ENCODE peak calls at places on chromosomes 16 and 17, in six cellular contexts. One of them, this sample, is unnamed.

GRCh38 chr16:10113248-10113647 is 69.0 kb downstream of the GRIN2A start:
- DNase-seq in stimulated activated CD8-positive, alpha-beta memory T cell treated with anti-CD3 and anti-CD28 coated beads, Interleukin-7, amount 100 ng/mL, for 1 hour: no peak
- DNase-seq in activated CD4-positive, alpha-beta T cell treated with anti-CD3 and anti-CD28 coated beads for 4 hours: no peak
- DNase-seq in NK-92 treated with Interleukin-12 subunit alpha and Interleukin-12 subunit beta, amount 100 ng/mL, for 24 hours: no peak
- DNase-seq in H7: no peak
- DNase-seq in OCI-LY7: no peak
- DNase-seq in this sample: no peak

GRCh38 chr16:11183035-11183812 is 72.8 kb downstream of the SOCS1 start:
- DNase-seq in activated CD4-positive, alpha-beta T cell treated with anti-CD3 and anti-CD28 coated beads for 4 hours: no peak
- DNase-seq in NK-92 treated with Interleukin-12 subunit alpha and Interleukin-12 subunit beta, amount 100 ng/mL, for 24 hours: no peak
- DNase-seq in OCI-LY7: no peak
- DNase-seq in H7: peak; percentile 90
- DNase-seq in stimulated activated CD8-positive, alpha-beta memory T cell treated with anti-CD3 and anti-CD28 coated beads, Interleukin-7, amount 100 ng/mL, for 1 hour: no peak
- DNase-seq in this sample: no peak

GRCh38 chr16:47732122-47732805 is 271.1 kb downstream of the PHKB start:
- DNase-seq in stimulated activated CD8-positive, alpha-beta memory T cell treated with anti-CD3 and anti-CD28 coated beads, Interleukin-7, amount 100 ng/mL, for 1 hour: no peak
- DNase-seq in activated CD4-positive, alpha-beta T cell treated with anti-CD3 and anti-CD28 coated beads for 4 hours: no peak
- DNase-seq in H7: no peak
- DNase-seq in OCI-LY7: no peak
- DNase-seq in NK-92 treated with Interleukin-12 subunit alpha and Interleukin-12 subunit beta, amount 100 ng/mL, for 24 hours: peak; percentile 40
- DNase-seq in this sample: peak; percentile 51

GRCh38 chr17:36978810-36979584 is 30.2 kb downstream of the AATF start:
- DNase-seq in NK-92 treated with Interleukin-12 subunit alpha and Interleukin-12 subunit beta, amount 100 ng/mL, for 24 hours: no peak
- DNase-seq in stimulated activated CD8-positive, alpha-beta memory T cell treated with anti-CD3 and anti-CD28 coated beads, Interleukin-7, amount 100 ng/mL, for 1 hour: no peak
- DNase-seq in H7: no peak
- DNase-seq in activated CD4-positive, alpha-beta T cell treated with anti-CD3 and anti-CD28 coated beads for 4 hours: no peak
- DNase-seq in OCI-LY7: no peak
- DNase-seq in this sample: no peak

GRCh38 chr16:62034236-62035114 is 1.8 kb downstream of the CDH8 start:
- DNase-seq in activated CD4-positive, alpha-beta T cell treated with anti-CD3 and anti-CD28 coated beads for 4 hours: no peak
- DNase-seq in OCI-LY7: no peak
- DNase-seq in H7: peak; percentile 25
- DNase-seq in stimulated activated CD8-positive, alpha-beta memory T cell treated with anti-CD3 and anti-CD28 coated beads, Interleukin-7, amount 100 ng/mL, for 1 hour: no peak
- DNase-seq in NK-92 treated with Interleukin-12 subunit alpha and Interleukin-12 subunit beta, amount 100 ng/mL, for 24 hours: no peak
- DNase-seq in this sample: no peak

GRCh38 chr17:80646328-80646727 is 101.7 kb downstream of the RPTOR start:
- DNase-seq in OCI-LY7: no peak
- DNase-seq in H7: no peak
- DNase-seq in NK-92 treated with Interleukin-12 subunit alpha and Interleukin-12 subunit beta, amount 100 ng/mL, for 24 hours: no peak
- DNase-seq in activated CD4-positive, alpha-beta T cell treated with anti-CD3 and anti-CD28 coated beads for 4 hours: no peak
- DNase-seq in stimulated activated CD8-positive, alpha-beta memory T cell treated with anti-CD3 and anti-CD28 coated beads, Interleukin-7, amount 100 ng/mL, for 1 hour: no peak
- DNase-seq in this sample: no peak

GRCh38 chr17:48841395-48841831 is 10.6 kb downstream of the CALCOCO2 start:
- DNase-seq in activated CD4-positive, alpha-beta T cell treated with anti-CD3 and anti-CD28 coated beads for 4 hours: no peak
- DNase-seq in H7: no peak
- DNase-seq in OCI-LY7: peak; percentile 26
- DNase-seq in NK-92 treated with Interleukin-12 subunit alpha and Interleukin-12 subunit beta, amount 100 ng/mL, for 24 hours: no peak
- DNase-seq in stimulated activated CD8-positive, alpha-beta memory T cell treated with anti-CD3 and anti-CD28 coated beads, Interleukin-7, amount 100 ng/mL, for 1 hour: no peak
- DNase-seq in this sample: no peak

GRCh38 chr17:76946772-76947135 is 78.5 kb downstream of the MGAT5B start:
- DNase-seq in activated CD4-positive, alpha-beta T cell treated with anti-CD3 and anti-CD28 coated beads for 4 hours: no peak
- DNase-seq in OCI-LY7: no peak
- DNase-seq in stimulated activated CD8-positive, alpha-beta memory T cell treated with anti-CD3 and anti-CD28 coated beads, Interleukin-7, amount 100 ng/mL, for 1 hour: no peak
- DNase-seq in H7: peak; percentile 51
- DNase-seq in NK-92 treated with Interleukin-12 subunit alpha and Interleukin-12 subunit beta, amount 100 ng/mL, for 24 hours: no peak
- DNase-seq in this sample: no peak

GRCh38 chr16:31242197-31242596 is 17.6 kb upstream of the ITGAM start:
- DNase-seq in NK-92 treated with Interleukin-12 subunit alpha and Interleukin-12 subunit beta, amount 100 ng/mL, for 24 hours: no peak
- DNase-seq in OCI-LY7: no peak
- DNase-seq in activated CD4-positive, alpha-beta T cell treated with anti-CD3 and anti-CD28 coated beads for 4 hours: no peak
- DNase-seq in stimulated activated CD8-positive, alpha-beta memory T cell treated with anti-CD3 and anti-CD28 coated beads, Interleukin-7, amount 100 ng/mL, for 1 hour: no peak
- DNase-seq in H7: no peak
- DNase-seq in this sample: no peak

GRCh38 chr16:53984936-53985335 is 281.0 kb downstream of the FTO start:
- DNase-seq in H7: no peak
- DNase-seq in stimulated activated CD8-positive, alpha-beta memory T cell treated with anti-CD3 and anti-CD28 coated beads, Interleukin-7, amount 100 ng/mL, for 1 hour: no peak
- DNase-seq in NK-92 treated with Interleukin-12 subunit alpha and Interleukin-12 subunit beta, amount 100 ng/mL, for 24 hours: no peak
- DNase-seq in OCI-LY7: no peak
- DNase-seq in activated CD4-positive, alpha-beta T cell treated with anti-CD3 and anti-CD28 coated beads for 4 hours: no peak
- DNase-seq in this sample: no peak

GRCh38 chr16:53509906-53510703 is 7.1 kb upstream of the AKTIP start:
- DNase-seq in activated CD4-positive, alpha-beta T cell treated with anti-CD3 and anti-CD28 coated beads for 4 hours: peak; percentile 50
- DNase-seq in NK-92 treated with Interleukin-12 subunit alpha and Interleukin-12 subunit beta, amount 100 ng/mL, for 24 hours: peak; percentile 7
- DNase-seq in OCI-LY7: peak; percentile 60
- DNase-seq in H7: peak; percentile 83
- DNase-seq in stimulated activated CD8-positive, alpha-beta memory T cell treated with anti-CD3 and anti-CD28 coated beads, Interleukin-7, amount 100 ng/mL, for 1 hour: no peak
- DNase-seq in this sample: peak; percentile 70

GRCh38 chr17:8079291-8080207 is 8.0 kb downstream of the ALOX12B start:
- DNase-seq in H7: peak; percentile 98
- DNase-seq in stimulated activated CD8-positive, alpha-beta memory T cell treated with anti-CD3 and anti-CD28 coated beads, Interleukin-7, amount 100 ng/mL, for 1 hour: peak; percentile 50
- DNase-seq in NK-92 treated with Interleukin-12 subunit alpha and Interleukin-12 subunit beta, amount 100 ng/mL, for 24 hours: peak; percentile 64
- DNase-seq in OCI-LY7: peak; percentile 90
- DNase-seq in activated CD4-positive, alpha-beta T cell treated with anti-CD3 and anti-CD28 coated beads for 4 hours: peak; percentile 75
- DNase-seq in this sample: peak; percentile 90

GRCh38 chr17:71872843-71873242 is 248.0 kb upstream of the SOX9 start:
- DNase-seq in activated CD4-positive, alpha-beta T cell treated with anti-CD3 and anti-CD28 coated beads for 4 hours: no peak
- DNase-seq in OCI-LY7: no peak
- DNase-seq in NK-92 treated with Interleukin-12 subunit alpha and Interleukin-12 subunit beta, amount 100 ng/mL, for 24 hours: no peak
- DNase-seq in stimulated activated CD8-positive, alpha-beta memory T cell treated with anti-CD3 and anti-CD28 coated beads, Interleukin-7, amount 100 ng/mL, for 1 hour: no peak
- DNase-seq in H7: no peak
- DNase-seq in this sample: no peak

GRCh38 chr17:81365148-81365600 is 30.1 kb upstream of the BAHCC1 start:
- DNase-seq in stimulated activated CD8-positive, alpha-beta memory T cell treated with anti-CD3 and anti-CD28 coated beads, Interleukin-7, amount 100 ng/mL, for 1 hour: no peak
- DNase-seq in OCI-LY7: no peak
- DNase-seq in NK-92 treated with Interleukin-12 subunit alpha and Interleukin-12 subunit beta, amount 100 ng/mL, for 24 hours: no peak
- DNase-seq in H7: peak; percentile 89
- DNase-seq in activated CD4-positive, alpha-beta T cell treated with anti-CD3 and anti-CD28 coated beads for 4 hours: no peak
- DNase-seq in this sample: no peak

GRCh38 chr17:49624896-49625295 is 49.2 kb downstream of the NXPH3 start:
- DNase-seq in NK-92 treated with Interleukin-12 subunit alpha and Interleukin-12 subunit beta, amount 100 ng/mL, for 24 hours: no peak
- DNase-seq in OCI-LY7: no peak
- DNase-seq in stimulated activated CD8-positive, alpha-beta memory T cell treated with anti-CD3 and anti-CD28 coated beads, Interleukin-7, amount 100 ng/mL, for 1 hour: no peak
- DNase-seq in H7: no peak
- DNase-seq in activated CD4-positive, alpha-beta T cell treated with anti-CD3 and anti-CD28 coated beads for 4 hours: no peak
- DNase-seq in this sample: no peak

GRCh38 chr16:80350066-80350465 is 190.7 kb upstream of the DYNLRB2 start:
- DNase-seq in H7: no peak
- DNase-seq in stimulated activated CD8-positive, alpha-beta memory T cell treated with anti-CD3 and anti-CD28 coated beads, Interleukin-7, amount 100 ng/mL, for 1 hour: no peak
- DNase-seq in NK-92 treated with Interleukin-12 subunit alpha and Interleukin-12 subunit beta, amount 100 ng/mL, for 24 hours: no peak
- DNase-seq in OCI-LY7: no peak
- DNase-seq in activated CD4-positive, alpha-beta T cell treated with anti-CD3 and anti-CD28 coated beads for 4 hours: no peak
- DNase-seq in this sample: no peak

GRCh38 chr17:43578352-43578698 is 32.2 kb upstream of the ETV4 start:
- DNase-seq in OCI-LY7: no peak
- DNase-seq in activated CD4-positive, alpha-beta T cell treated with anti-CD3 and anti-CD28 coated beads for 4 hours: no peak
- DNase-seq in H7: no peak
- DNase-seq in stimulated activated CD8-positive, alpha-beta memory T cell treated with anti-CD3 and anti-CD28 coated beads, Interleukin-7, amount 100 ng/mL, for 1 hour: no peak
- DNase-seq in NK-92 treated with Interleukin-12 subunit alpha and Interleukin-12 subunit beta, amount 100 ng/mL, for 24 hours: no peak
- DNase-seq in this sample: no peak

GRCh38 chr17:67123692-67124091 is 79.3 kb downstream of the CACNG1 start:
- DNase-seq in activated CD4-positive, alpha-beta T cell treated with anti-CD3 and anti-CD28 coated beads for 4 hours: no peak
- DNase-seq in NK-92 treated with Interleukin-12 subunit alpha and Interleukin-12 subunit beta, amount 100 ng/mL, for 24 hours: no peak
- DNase-seq in OCI-LY7: no peak
- DNase-seq in stimulated activated CD8-positive, alpha-beta memory T cell treated with anti-CD3 and anti-CD28 coated beads, Interleukin-7, amount 100 ng/mL, for 1 hour: no peak
- DNase-seq in H7: no peak
- DNase-seq in this sample: no peak

GRCh38 chr17:59466943-59467801 is 98.2 kb upstream of the DHX40 start:
- DNase-seq in NK-92 treated with Interleukin-12 subunit alpha and Interleukin-12 subunit beta, amount 100 ng/mL, for 24 hours: no peak
- DNase-seq in stimulated activated CD8-positive, alpha-beta memory T cell treated with anti-CD3 and anti-CD28 coated beads, Interleukin-7, amount 100 ng/mL, for 1 hour: no peak
- DNase-seq in H7: no peak
- DNase-seq in activated CD4-positive, alpha-beta T cell treated with anti-CD3 and anti-CD28 coated beads for 4 hours: no peak
- DNase-seq in OCI-LY7: no peak
- DNase-seq in this sample: no peak

GRCh38 chr17:74305865-74306654 is 20.0 kb upstream of the KIF19 start:
- DNase-seq in NK-92 treated with Interleukin-12 subunit alpha and Interleukin-12 subunit beta, amount 100 ng/mL, for 24 hours: peak; percentile 41
- DNase-seq in stimulated activated CD8-positive, alpha-beta memory T cell treated with anti-CD3 and anti-CD28 coated beads, Interleukin-7, amount 100 ng/mL, for 1 hour: no peak
- DNase-seq in OCI-LY7: no peak
- DNase-seq in activated CD4-positive, alpha-beta T cell treated with anti-CD3 and anti-CD28 coated beads for 4 hours: no peak
- DNase-seq in H7: no peak
- DNase-seq in this sample: no peak

GRCh38 chr16:69830534-69831211 is 68.5 kb downstream of the WWP2 start:
- DNase-seq in activated CD4-positive, alpha-beta T cell treated with anti-CD3 and anti-CD28 coated beads for 4 hours: no peak
- DNase-seq in OCI-LY7: no peak
- DNase-seq in H7: no peak
- DNase-seq in stimulated activated CD8-positive, alpha-beta memory T cell treated with anti-CD3 and anti-CD28 coated beads, Interleukin-7, amount 100 ng/mL, for 1 hour: no peak
- DNase-seq in NK-92 treated with Interleukin-12 subunit alpha and Interleukin-12 subunit beta, amount 100 ng/mL, for 24 hours: no peak
- DNase-seq in this sample: no peak

GRCh38 chr17:16215965-16216316 is 607 bp upstream of the NCOR1 start:
- DNase-seq in stimulated activated CD8-positive, alpha-beta memory T cell treated with anti-CD3 and anti-CD28 coated beads, Interleukin-7, amount 100 ng/mL, for 1 hour: no peak
- DNase-seq in OCI-LY7: peak; percentile 83
- DNase-seq in NK-92 treated with Interleukin-12 subunit alpha and Interleukin-12 subunit beta, amount 100 ng/mL, for 24 hours: no peak
- DNase-seq in H7: peak; percentile 74
- DNase-seq in activated CD4-positive, alpha-beta T cell treated with anti-CD3 and anti-CD28 coated beads for 4 hours: no peak
- DNase-seq in this sample: no peak

GRCh38 chr16:22262460-22262859 is 34.7 kb upstream of the POLR3E start:
- DNase-seq in OCI-LY7: no peak
- DNase-seq in H7: no peak
- DNase-seq in activated CD4-positive, alpha-beta T cell treated with anti-CD3 and anti-CD28 coated beads for 4 hours: no peak
- DNase-seq in NK-92 treated with Interleukin-12 subunit alpha and Interleukin-12 subunit beta, amount 100 ng/mL, for 24 hours: no peak
- DNase-seq in stimulated activated CD8-positive, alpha-beta memory T cell treated with anti-CD3 and anti-CD28 coated beads, Interleukin-7, amount 100 ng/mL, for 1 hour: no peak
- DNase-seq in this sample: no peak

GRCh38 chr16:63613701-63614100 is 1508.2 kb downstream of the CDH11 start:
- DNase-seq in OCI-LY7: no peak
- DNase-seq in H7: no peak
- DNase-seq in stimulated activated CD8-positive, alpha-beta memory T cell treated with anti-CD3 and anti-CD28 coated beads, Interleukin-7, amount 100 ng/mL, for 1 hour: no peak
- DNase-seq in NK-92 treated with Interleukin-12 subunit alpha and Interleukin-12 subunit beta, amount 100 ng/mL, for 24 hours: no peak
- DNase-seq in activated CD4-positive, alpha-beta T cell treated with anti-CD3 and anti-CD28 coated beads for 4 hours: no peak
- DNase-seq in this sample: no peak

GRCh38 chr16:84692451-84692850 is 7.3 kb upstream of the USP10 start:
- DNase-seq in H7: no peak
- DNase-seq in activated CD4-positive, alpha-beta T cell treated with anti-CD3 and anti-CD28 coated beads for 4 hours: no peak
- DNase-seq in OCI-LY7: no peak
- DNase-seq in stimulated activated CD8-positive, alpha-beta memory T cell treated with anti-CD3 and anti-CD28 coated beads, Interleukin-7, amount 100 ng/mL, for 1 hour: no peak
- DNase-seq in NK-92 treated with Interleukin-12 subunit alpha and Interleukin-12 subunit beta, amount 100 ng/mL, for 24 hours: no peak
- DNase-seq in this sample: no peak

GRCh38 chr17:71412803-71413202 is 708.0 kb upstream of the SOX9 start:
- DNase-seq in NK-92 treated with Interleukin-12 subunit alpha and Interleukin-12 subunit beta, amount 100 ng/mL, for 24 hours: no peak
- DNase-seq in H7: no peak
- DNase-seq in stimulated activated CD8-positive, alpha-beta memory T cell treated with anti-CD3 and anti-CD28 coated beads, Interleukin-7, amount 100 ng/mL, for 1 hour: no peak
- DNase-seq in activated CD4-positive, alpha-beta T cell treated with anti-CD3 and anti-CD28 coated beads for 4 hours: no peak
- DNase-seq in OCI-LY7: peak; percentile 84
- DNase-seq in this sample: no peak

GRCh38 chr17:50634123-50634914 is at the start of gene ABCC3:
- DNase-seq in stimulated activated CD8-positive, alpha-beta memory T cell treated with anti-CD3 and anti-CD28 coated beads, Interleukin-7, amount 100 ng/mL, for 1 hour: no peak
- DNase-seq in H7: peak; percentile 92
- DNase-seq in activated CD4-positive, alpha-beta T cell treated with anti-CD3 and anti-CD28 coated beads for 4 hours: no peak
- DNase-seq in OCI-LY7: no peak
- DNase-seq in NK-92 treated with Interleukin-12 subunit alpha and Interleukin-12 subunit beta, amount 100 ng/mL, for 24 hours: no peak
- DNase-seq in this sample: peak; percentile 87

GRCh38 chr17:76138234-76138895 is 2.7 kb downstream of the FOXJ1 start:
- DNase-seq in NK-92 treated with Interleukin-12 subunit alpha and Interleukin-12 subunit beta, amount 100 ng/mL, for 24 hours: no peak
- DNase-seq in H7: peak; percentile 90
- DNase-seq in OCI-LY7: no peak
- DNase-seq in stimulated activated CD8-positive, alpha-beta memory T cell treated with anti-CD3 and anti-CD28 coated beads, Interleukin-7, amount 100 ng/mL, for 1 hour: no peak
- DNase-seq in activated CD4-positive, alpha-beta T cell treated with anti-CD3 and anti-CD28 coated beads for 4 hours: no peak
- DNase-seq in this sample: no peak

GRCh38 chr16:84120023-84120422 is 3.3 kb upstream of the MBTPS1 start:
- DNase-seq in OCI-LY7: no peak
- DNase-seq in stimulated activated CD8-positive, alpha-beta memory T cell treated with anti-CD3 and anti-CD28 coated beads, Interleukin-7, amount 100 ng/mL, for 1 hour: no peak
- DNase-seq in H7: no peak
- DNase-seq in NK-92 treated with Interleukin-12 subunit alpha and Interleukin-12 subunit beta, amount 100 ng/mL, for 24 hours: no peak
- DNase-seq in activated CD4-positive, alpha-beta T cell treated with anti-CD3 and anti-CD28 coated beads for 4 hours: no peak
- DNase-seq in this sample: no peak

GRCh38 chr17:27481327-27481726 is 25.1 kb downstream of the KSR1 start:
- DNase-seq in stimulated activated CD8-positive, alpha-beta memory T cell treated with anti-CD3 and anti-CD28 coated beads, Interleukin-7, amount 100 ng/mL, for 1 hour: no peak
- DNase-seq in activated CD4-positive, alpha-beta T cell treated with anti-CD3 and anti-CD28 coated beads for 4 hours: peak; percentile 28
- DNase-seq in OCI-LY7: no peak
- DNase-seq in H7: no peak
- DNase-seq in NK-92 treated with Interleukin-12 subunit alpha and Interleukin-12 subunit beta, amount 100 ng/mL, for 24 hours: peak; percentile 44
- DNase-seq in this sample: no peak

GRCh38 chr16:30069575-30070462 is 4.3 kb downstream of the ALDOA start:
- DNase-seq in NK-92 treated with Interleukin-12 subunit alpha and Interleukin-12 subunit beta, amount 100 ng/mL, for 24 hours: no peak
- DNase-seq in stimulated activated CD8-positive, alpha-beta memory T cell treated with anti-CD3 and anti-CD28 coated beads, Interleukin-7, amount 100 ng/mL, for 1 hour: no peak
- DNase-seq in H7: no peak
- DNase-seq in activated CD4-positive, alpha-beta T cell treated with anti-CD3 and anti-CD28 coated beads for 4 hours: no peak
- DNase-seq in OCI-LY7: no peak
- DNase-seq in this sample: no peak

GRCh38 chr17:39740357-39741111 is 2.8 kb downstream of the GRB7 start:
- DNase-seq in OCI-LY7: no peak
- DNase-seq in stimulated activated CD8-positive, alpha-beta memory T cell treated with anti-CD3 and anti-CD28 coated beads, Interleukin-7, amount 100 ng/mL, for 1 hour: no peak
- DNase-seq in H7: peak; percentile 92
- DNase-seq in activated CD4-positive, alpha-beta T cell treated with anti-CD3 and anti-CD28 coated beads for 4 hours: no peak
- DNase-seq in NK-92 treated with Interleukin-12 subunit alpha and Interleukin-12 subunit beta, amount 100 ng/mL, for 24 hours: no peak
- DNase-seq in this sample: no peak

GRCh38 chr16:23354246-23354645 is 52.1 kb downstream of the SCNN1B start:
- DNase-seq in NK-92 treated with Interleukin-12 subunit alpha and Interleukin-12 subunit beta, amount 100 ng/mL, for 24 hours: no peak
- DNase-seq in OCI-LY7: no peak
- DNase-seq in stimulated activated CD8-positive, alpha-beta memory T cell treated with anti-CD3 and anti-CD28 coated beads, Interleukin-7, amount 100 ng/mL, for 1 hour: no peak
- DNase-seq in activated CD4-positive, alpha-beta T cell treated with anti-CD3 and anti-CD28 coated beads for 4 hours: no peak
- DNase-seq in H7: peak; percentile 5
- DNase-seq in this sample: no peak

GRCh38 chr16:814974-815373 is 14.4 kb upstream of the GNG13 start:
- DNase-seq in activated CD4-positive, alpha-beta T cell treated with anti-CD3 and anti-CD28 coated beads for 4 hours: no peak
- DNase-seq in OCI-LY7: no peak
- DNase-seq in NK-92 treated with Interleukin-12 subunit alpha and Interleukin-12 subunit beta, amount 100 ng/mL, for 24 hours: no peak
- DNase-seq in stimulated activated CD8-positive, alpha-beta memory T cell treated with anti-CD3 and anti-CD28 coated beads, Interleukin-7, amount 100 ng/mL, for 1 hour: no peak
- DNase-seq in H7: no peak
- DNase-seq in this sample: no peak

GRCh38 chr17:65287040-65287439 is 149.9 kb downstream of the RGS9 start:
- DNase-seq in OCI-LY7: no peak
- DNase-seq in stimulated activated CD8-positive, alpha-beta memory T cell treated with anti-CD3 and anti-CD28 coated beads, Interleukin-7, amount 100 ng/mL, for 1 hour: no peak
- DNase-seq in activated CD4-positive, alpha-beta T cell treated with anti-CD3 and anti-CD28 coated beads for 4 hours: no peak
- DNase-seq in H7: no peak
- DNase-seq in NK-92 treated with Interleukin-12 subunit alpha and Interleukin-12 subunit beta, amount 100 ng/mL, for 24 hours: no peak
- DNase-seq in this sample: no peak

GRCh38 chr16:15874745-15875314 is 13.6 kb downstream of the CEP20 start:
- DNase-seq in OCI-LY7: peak; percentile 42
- DNase-seq in H7: peak; percentile 63
- DNase-seq in NK-92 treated with Interleukin-12 subunit alpha and Interleukin-12 subunit beta, amount 100 ng/mL, for 24 hours: no peak
- DNase-seq in stimulated activated CD8-positive, alpha-beta memory T cell treated with anti-CD3 and anti-CD28 coated beads, Interleukin-7, amount 100 ng/mL, for 1 hour: no peak
- DNase-seq in activated CD4-positive, alpha-beta T cell treated with anti-CD3 and anti-CD28 coated beads for 4 hours: no peak
- DNase-seq in this sample: no peak

GRCh38 chr16:14097182-14097951 is 26.2 kb downstream of the MRTFB start:
- DNase-seq in stimulated activated CD8-positive, alpha-beta memory T cell treated with anti-CD3 and anti-CD28 coated beads, Interleukin-7, amount 100 ng/mL, for 1 hour: no peak
- DNase-seq in NK-92 treated with Interleukin-12 subunit alpha and Interleukin-12 subunit beta, amount 100 ng/mL, for 24 hours: no peak
- DNase-seq in H7: no peak
- DNase-seq in OCI-LY7: no peak
- DNase-seq in activated CD4-positive, alpha-beta T cell treated with anti-CD3 and anti-CD28 coated beads for 4 hours: no peak
- DNase-seq in this sample: no peak

This sample was measured in 8988T.